ENCODE peak calls at places on chromosomes 16 and 17, in seven cellular contexts. M, F, K, A, D, H and Q are unnamed samples.
A peak's percentile ranks its signal among the peaks of the same experiment; 100 is the strongest.

GRCh38 chr16:8569650-8570338 is 20.5 kb downstream of the TMEM114 start:
- DNase-seq in M (no peak), H (no peak), K (no peak), D (no peak), F (no peak), A (no peak), Q (no peak)

GRCh38 chr17:35299108-35299507 is 56.2 kb downstream of the SLFN5 start:
- DNase-seq in D (no peak), K (peak; percentile 40), A (no peak), M (no peak), F (no peak), H (no peak), Q (no peak)

GRCh38 chr16:89422527-89422904 is 67.8 kb downstream of the ANKRD11 start:
- DNase-seq in D (peak; percentile 75), K (no peak), H (no peak), A (peak; percentile 59), M (peak; percentile 23), F (no peak), Q (peak; percentile 83)

GRCh38 chr17:42843358-42843934 is 934 bp upstream of the AOC2 start:
- DNase-seq in A (peak; percentile 74), D (peak; percentile 56), H (no peak), K (peak; percentile 78), M (no peak), F (no peak), Q (peak; percentile 53)

GRCh38 chr17:75549246-75550138 is 24.0 kb downstream of the LLGL2 start:
- DNase-seq in D (no peak), F (no peak), M (no peak), K (peak; percentile 68), H (no peak), A (no peak), Q (no peak)

GRCh38 chr16:57840833-57841232 is 38.5 kb upstream of the KIFC3 start:
- DNase-seq in D (no peak), F (no peak), M (no peak), A (no peak), H (no peak), K (no peak), Q (no peak)

GRCh38 chr17:15351925-15352324 is 10.5 kb upstream of the TEKT3 start:
- DNase-seq in F (no peak), H (no peak), M (no peak), A (peak; percentile 88), D (no peak), K (peak; percentile 80), Q (no peak)

GRCh38 chr17:29109477-29110371 is 66.8 kb downstream of the PIPOX start:
- DNase-seq in K (no peak), D (no peak), M (no peak), A (no peak), F (no peak), H (no peak), Q (no peak)

GRCh38 chr17:1829189-1829578 is 518 bp downstream of the SMYD4 start:
- DNase-seq in H (peak; percentile 31), D (peak; percentile 18), F (peak; percentile 46), A (no peak), M (no peak), K (peak; percentile 36), Q (no peak)

GRCh38 chr16:12794486-12795399 is 8.9 kb downstream of the CPPED1 start:
- DNase-seq in D (no peak), F (peak; percentile 32), A (no peak), H (no peak), K (no peak), M (no peak), Q (no peak)

GRCh38 chr17:330993-331701 is 21.5 kb downstream of the RPH3AL start:
- DNase-seq in K (no peak), D (no peak), H (peak; percentile 60), M (no peak), F (peak; percentile 67), A (no peak), Q (no peak)

GRCh38 chr16:16118337-16118736 is 105.0 kb downstream of the ABCC6 start:
- DNase-seq in M (no peak), K (no peak), D (no peak), H (no peak), F (no peak), A (no peak), Q (no peak)